ENCODE peak calls at places on chromosomes 13 and 19, in ten cellular contexts. H is psoas muscle; I is CD4-positive, alpha-beta memory T cell; E is thoracic aorta; K is HAP-1; Q is aorta; X is SJCRH30; W is osteoblast; O is fibroblast of lung; Y is colonic mucosa. T is an unnamed sample. For H3K9me3, the result is how much of the 10 kb centered on the place peaks cover.

GRCh38 chr13:26718146-26718545 is 42.4 kb downstream of the GPR12 start:
- DNase-seq in H (no peak), I (no peak), E (no peak), K (no peak), Q (no peak), X (no peak), W (no peak), O (no peak), Y (no peak), T (no peak)

GRCh38 chr19:42132851-42133528 is 744 bp upstream of the POU2F2 start:
- DNase-seq in H (peak), I (peak), E (no peak), K (peak), Q (peak), X (peak), W (peak), O (no peak), Y (peak), T (peak)

GRCh38 chr13:60627071-60627686 is 230.2 kb downstream of the TDRD3 start:
- DNase-seq in H (no peak), I (no peak), E (no peak), K (peak), Q (no peak), X (peak), W (peak), O (peak), Y (no peak), T (no peak)

GRCh38 chr13:78187781-78188180 is 269.1 kb upstream of the EDNRB start:
- DNase-seq in H (no peak), I (no peak), E (no peak), K (no peak), Q (no peak), X (no peak), W (no peak), O (no peak), Y (no peak), T (no peak)

GRCh38 chr13:22091971-22092300 is 421.1 kb downstream of the FGF9 start:
- DNase-seq in H (no peak), I (no peak), E (no peak), K (no peak), Q (no peak), X (no peak), W (no peak), O (no peak), Y (no peak), T (no peak)

GRCh38 chr19:38059897-38060296 is 152.9 kb downstream of the SIPA1L3 start:
- DNase-seq in H (no peak), I (no peak), E (no peak), K (no peak), Q (no peak), X (no peak), W (no peak), O (no peak), Y (no peak), T (no peak)

GRCh38 chr13:94054159-94054558 is 425.3 kb downstream of the DCT start:
- DNase-seq in H (no peak), I (no peak), E (no peak), K (no peak), Q (no peak), X (no peak), W (no peak), O (no peak), Y (no peak), T (no peak)

GRCh38 chr19:55165952-55166529 is 372 bp downstream of the DNAAF3 start:
- DNase-seq in H (peak), I (peak), E (no peak), K (peak), Q (peak), X (peak), W (peak), O (peak), Y (peak), T (no peak)

GRCh38 chr13:84641491-84641890 is 759.2 kb upstream of the SLITRK1 start:
- DNase-seq in H (no peak), I (no peak), E (no peak), K (no peak), Q (no peak), X (no peak), W (no peak), O (peak), Y (no peak), T (no peak)

GRCh38 chr19:51807111-51807701 is 12.2 kb downstream of the FPR3 start:
- DNase-seq in H (no peak), I (no peak), E (no peak), K (no peak), Q (no peak), X (no peak), W (no peak), O (no peak), Y (no peak), T (no peak)

GRCh38 chr19:40592170-40592569 is 9.0 kb upstream of the LTBP4 start:
- DNase-seq in H (no peak), I (peak), E (no peak), K (no peak), Q (no peak), X (no peak), W (peak), O (peak), Y (no peak), T (no peak)

GRCh38 chr19:5436101-5436947 is 18.9 kb upstream of the ZNRF4 start:
- DNase-seq in H (no peak), I (no peak), E (no peak), K (peak), Q (no peak), X (no peak), W (peak), O (no peak), Y (no peak), T (no peak)

GRCh38 chr13:49527123-49527522 is 31.4 kb downstream of the PHF11 start:
- DNase-seq in H (no peak), I (no peak), E (no peak), K (no peak), Q (no peak), X (no peak), W (no peak), O (no peak), Y (no peak), T (no peak)

GRCh38 chr19:19628499-19629134 is 597 bp upstream of the LPAR2 start:
- DNase-seq in H (no peak), I (peak), E (no peak), K (no peak), Q (no peak), X (no peak), W (peak), O (peak), Y (peak), T (no peak)

GRCh38 chr13:43128504-43128929 is 105.1 kb downstream of the DNAJC15 start:
- DNase-seq in H (peak), I (no peak), E (no peak), K (no peak), Q (peak), X (no peak), W (no peak), O (peak), Y (no peak), T (no peak)

DNA sequence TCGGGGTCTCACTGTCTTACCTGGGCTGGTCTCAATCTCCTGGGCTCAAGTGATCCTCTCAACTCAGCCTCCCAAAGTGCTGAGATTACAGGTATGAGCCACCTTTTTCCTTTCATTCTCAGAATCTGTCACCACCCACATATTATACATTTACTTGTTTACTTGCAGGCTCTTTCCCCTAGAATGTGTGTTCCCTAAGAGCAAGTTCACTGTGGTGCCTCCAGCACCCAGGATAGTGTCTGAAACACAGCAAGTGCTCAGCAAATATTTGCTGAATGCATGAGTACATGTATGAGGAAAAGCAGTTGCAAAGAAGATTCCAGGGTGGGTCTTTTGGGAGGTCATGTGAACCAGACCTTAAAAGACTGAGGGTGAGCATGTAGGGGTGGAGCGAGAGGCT is 96.8 kb downstream of the RGCC start:
- DNase-seq in H (no peak), I (no peak), E (no peak), K (no peak), Q (no peak), X (no peak), W (no peak), O (no peak), Y (no peak), T (no peak)
- H3K9me3 ChIP-seq in H (under half), I (under half), E (under half), K (under half), Q (under half), X (under half), W (under half), O (under half), Y (under half), T (under half)

GRCh38 chr13:48316826-48317510 is 13.4 kb downstream of the RB1 start:
- DNase-seq in H (no peak), I (no peak), E (no peak), K (no peak), Q (no peak), X (no peak), W (no peak), O (no peak), Y (no peak), T (no peak)
- H3K9me3 ChIP-seq in H (under half), I (under half), E (under half), K (under half), Q (under half), X (under half), W (under half), O (under half), Y (under half), T (under half)

DNA sequence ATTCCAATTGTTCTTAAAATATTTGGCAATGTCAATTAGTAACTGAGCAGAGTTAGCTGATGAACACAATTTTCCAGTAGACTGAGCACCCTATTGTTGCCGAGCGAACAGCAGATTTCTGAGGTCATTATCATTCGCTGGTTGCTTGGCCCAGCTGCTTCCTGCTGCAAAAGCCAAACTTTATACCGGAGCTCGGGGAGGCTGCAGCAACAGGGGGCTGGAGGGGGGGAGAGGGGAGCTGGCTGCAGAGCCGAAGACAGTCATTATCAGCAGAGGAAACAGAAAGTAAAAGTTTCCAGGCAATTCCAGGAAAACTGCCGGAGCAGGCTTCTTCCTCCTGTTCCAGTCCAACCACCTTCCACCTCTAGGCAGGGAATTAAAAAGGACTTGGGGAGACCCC is 77.9 kb downstream of the ZNF536 start:
- DNase-seq in H (no peak), I (no peak), E (no peak), K (peak), Q (no peak), X (peak), W (no peak), O (peak), Y (peak), T (no peak)
- H3K9me3 ChIP-seq in H (under half), I (under half), E (under half), K (under half), Q (under half), X (under half), W (under half), O (under half), Y (under half), T (under half)

DNA sequence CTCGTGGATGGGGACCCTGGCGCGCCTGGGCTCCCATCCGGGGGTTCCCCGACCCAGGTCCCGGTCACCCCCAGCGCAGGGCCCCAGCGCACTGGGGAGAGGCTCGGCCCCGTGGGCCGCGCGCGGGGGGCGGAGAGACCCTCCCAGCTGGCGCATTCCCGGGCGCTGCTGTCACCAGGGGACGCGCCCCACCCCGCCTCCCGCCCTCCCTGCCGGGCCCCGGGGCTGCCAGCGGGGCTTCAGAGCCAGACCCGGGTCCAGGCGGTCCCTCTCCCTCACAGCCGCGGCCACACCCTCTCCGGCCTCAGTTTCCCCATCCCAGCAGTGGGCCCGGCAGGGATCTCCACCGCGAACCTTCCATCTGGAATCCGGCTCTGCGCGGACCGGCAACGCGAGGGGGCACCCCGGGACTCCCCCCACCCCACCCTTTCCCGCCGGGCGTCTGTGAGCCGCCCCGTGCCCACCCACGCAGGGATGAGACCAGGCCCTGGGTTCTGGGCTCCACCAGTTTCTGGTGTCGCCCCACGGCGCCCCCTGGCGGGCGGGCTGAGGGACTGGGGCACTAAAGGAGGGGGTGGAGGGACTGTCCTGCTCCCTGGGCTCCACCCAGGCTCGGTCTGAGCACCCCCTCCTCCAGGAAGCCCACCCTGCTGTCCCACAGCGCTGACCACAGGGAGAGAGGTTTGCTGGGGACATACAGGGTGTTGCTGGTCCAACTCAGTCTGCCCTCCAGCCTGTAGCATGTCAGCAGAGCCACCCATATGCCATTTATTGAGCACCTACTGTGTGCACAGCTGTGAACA is 874 bp upstream of the ADAMTSL5 start:
- DNase-seq in H (peak), I (peak), E (no peak), K (no peak), Q (no peak), X (peak), W (peak), O (peak), Y (peak), T (peak)
- H3K9me3 ChIP-seq in H (under half), I (under half), E (under half), K (under half), Q (under half), X (under half), W (under half), O (under half), Y (under half), T (under half)

GRCh38 chr19:9109959-9110358 is 2.7 kb upstream of the OR7G2 start:
- DNase-seq in H (no peak), I (no peak), E (no peak), K (no peak), Q (no peak), X (no peak), W (no peak), O (no peak), Y (no peak), T (no peak)

DNA sequence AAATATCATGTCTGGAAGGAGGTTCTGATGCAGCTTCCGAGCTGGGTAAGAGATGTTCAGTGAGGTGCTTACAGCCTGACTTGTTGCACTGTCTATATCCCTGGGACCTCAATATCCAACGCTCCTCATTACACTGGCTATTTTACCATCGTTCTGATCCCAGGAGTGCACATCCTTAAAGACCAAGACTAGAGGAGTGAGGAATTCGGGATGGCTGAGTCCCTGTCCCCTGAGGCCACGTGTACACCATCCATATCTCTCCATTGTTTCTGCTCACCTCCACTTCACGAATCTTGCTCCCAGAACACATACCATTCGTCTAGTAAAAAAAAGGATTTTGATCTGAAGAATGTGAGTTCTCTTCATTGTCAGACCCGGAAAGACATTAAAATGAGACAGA is at the start of gene OR7G2:
- DNase-seq in H (no peak), I (no peak), E (no peak), K (peak), Q (no peak), X (no peak), W (no peak), O (no peak), Y (no peak), T (no peak)
- H3K9me3 ChIP-seq in H (under half), I (under half), E (under half), K (under half), Q (under half), X (under half), W (under half), O (under half), Y (under half), T (under half)

DNA sequence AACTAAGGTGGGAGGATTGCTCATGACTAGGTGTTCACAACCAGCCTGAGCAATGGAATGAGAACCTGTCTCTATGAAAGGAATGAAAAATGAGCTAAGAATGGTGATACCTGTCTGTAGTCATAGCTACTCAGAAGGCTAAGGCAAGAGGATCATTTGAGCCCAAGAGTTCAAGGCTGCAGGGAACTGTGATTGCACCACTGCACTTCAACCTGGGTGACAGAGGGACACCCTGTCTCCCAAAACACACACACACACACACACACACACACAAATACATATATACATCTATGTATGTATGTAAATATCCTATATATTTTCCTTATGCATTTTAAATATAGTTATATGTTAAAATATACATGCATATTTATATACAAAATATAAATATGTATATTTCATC is 7.4 kb upstream of the ZNF433 start:
- DNase-seq in H (no peak), I (no peak), E (no peak), K (no peak), Q (no peak), X (no peak), W (no peak), O (no peak), Y (no peak), T (no peak)
- H3K9me3 ChIP-seq in H (under half), I (under half), E (under half), K (under half), Q (under half), X (under half), W (under half), O (under half), Y (under half), T (under half)

DNA sequence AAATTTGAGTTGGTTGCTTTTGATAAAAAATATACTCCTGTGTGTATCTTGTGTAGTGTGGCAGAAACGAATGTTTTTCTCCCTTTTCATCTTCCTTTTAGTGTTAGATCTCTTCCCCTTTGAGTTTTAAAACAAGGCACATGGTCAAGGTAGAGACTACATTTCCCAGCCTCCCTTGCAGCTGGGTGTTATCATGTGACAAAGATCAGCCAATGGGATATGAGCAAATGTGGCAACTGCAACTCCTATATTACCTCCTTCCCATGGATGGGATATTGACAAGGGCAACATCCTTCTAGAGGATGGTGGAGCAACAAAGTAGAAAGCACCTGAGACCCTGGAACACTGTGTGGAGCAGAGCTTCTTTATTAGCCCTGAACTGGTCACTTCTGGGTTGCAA is 42.4 kb downstream of the ADGRE3 start:
- DNase-seq in H (no peak), I (peak), E (no peak), K (peak), Q (no peak), X (peak), W (no peak), O (peak), Y (peak), T (no peak)
- H3K9me3 ChIP-seq in H (under half), I (under half), E (under half), K (under half), Q (under half), X (under half), W (under half), O (under half), Y (under half), T (under half)